ENCODE peak calls at places on chromosomes 2 and 18, in six cellular contexts. W is NCI-H2081, M is body of pancreas, H is HT-29, L is SW 1271, K is NCI-H774. R is an unnamed sample.

GRCh38 chr18:33115917-33116316 is 324.6 kb downstream of the CCDC178 start:
- DNase-seq in W (no peak), M (no peak), H (peak; percentile 3), L (no peak), K (no peak), R (no peak)

GRCh38 chr2:85648619-85649018 is 19.4 kb downstream of the SFTPB start:
- DNase-seq in W (no peak), M (no peak), H (peak; percentile 55), L (peak; percentile 10), K (no peak), R (no peak)

GRCh38 chr2:11478899-11479605 is 13.1 kb upstream of the E2F6 start:
- DNase-seq in W (no peak), M (no peak), H (no peak), L (no peak), K (no peak), R (no peak)

GRCh38 chr2:105144128-105144940 is 97.2 kb upstream of the GPR45 start:
- DNase-seq in W (no peak), M (no peak), H (no peak), L (no peak), K (no peak), R (no peak)

GRCh38 chr2:18149660-18150246 is 271.3 kb downstream of the KCNS3 start:
- DNase-seq in W (peak; percentile 35), M (no peak), H (peak; percentile 49), L (peak; percentile 12), K (peak; percentile 43), R (peak; percentile 66)

GRCh38 chr2:109612991-109613921 is 510 bp downstream of the SEPTIN10 start:
- DNase-seq in W (no peak), M (peak; percentile 47), H (peak; percentile 53), L (no peak), K (peak; percentile 2), R (peak; percentile 51)

GRCh38 chr2:28172114-28172898 is 220.4 kb upstream of the FOSL2 start:
- DNase-seq in W (no peak), M (no peak), H (no peak), L (no peak), K (no peak), R (no peak)

GRCh38 chr2:127604986-127605385 is 41.0 kb upstream of the GPR17 start:
- DNase-seq in W (no peak), M (peak; percentile 2), H (no peak), L (no peak), K (no peak), R (no peak)

GRCh38 chr2:236711440-236711839 is 141.8 kb downstream of the ACKR3 start:
- DNase-seq in W (no peak), M (no peak), H (no peak), L (no peak), K (no peak), R (no peak)

GRCh38 chr2:28710545-28710944 is 41.1 kb upstream of the PPP1CB start:
- DNase-seq in W (no peak), M (no peak), H (no peak), L (no peak), K (no peak), R (no peak)

GRCh38 chr18:53457068-53457467 is 767.4 kb downstream of the MBD2 start:
- DNase-seq in W (no peak), M (no peak), H (no peak), L (no peak), K (no peak), R (no peak)

GRCh38 chr18:54127759-54128378 is 96.6 kb downstream of the MBD2 start:
- DNase-seq in W (no peak), M (no peak), H (peak; percentile 54), L (no peak), K (no peak), R (peak; percentile 21)

GRCh38 chr18:38010971-38011370 is 445.4 kb upstream of the CELF4 start:
- DNase-seq in W (no peak), M (no peak), H (no peak), L (no peak), K (no peak), R (no peak)

GRCh38 chr2:134181219-134181618 is 72.7 kb upstream of the MGAT5 start:
- DNase-seq in W (peak; percentile 26), M (no peak), H (no peak), L (no peak), K (peak; percentile 52), R (peak; percentile 4)

GRCh38 chr2:209629622-209630021 is 142.0 kb upstream of the UNC80 start:
- DNase-seq in W (no peak), M (no peak), H (no peak), L (no peak), K (no peak), R (no peak)

GRCh38 chr2:228017784-228018183 is 146.4 kb downstream of the DAW1 start:
- DNase-seq in W (no peak), M (no peak), H (no peak), L (no peak), K (no peak), R (no peak)

GRCh38 chr2:186726938-186727337 is 33.1 kb downstream of the FAM171B start:
- DNase-seq in W (no peak), M (no peak), H (no peak), L (no peak), K (no peak), R (no peak)

GRCh38 chr2:7191927-7192326 is 274.7 kb downstream of the RNF144A start:
- DNase-seq in W (no peak), M (no peak), H (no peak), L (no peak), K (no peak), R (no peak)

GRCh38 chr18:49544362-49544761 is 17.5 kb upstream of the LIPG start:
- DNase-seq in W (no peak), M (no peak), H (no peak), L (no peak), K (no peak), R (no peak)

GRCh38 chr2:15733867-15734765 is 142.4 kb downstream of the DDX1 start:
- DNase-seq in W (no peak), M (no peak), H (no peak), L (no peak), K (no peak), R (no peak)

GRCh38 chr18:3799515-3799914 is 349.5 kb downstream of the TGIF1 start:
- DNase-seq in W (no peak), M (no peak), H (peak; percentile 61), L (no peak), K (no peak), R (peak; percentile 15)

GRCh38 chr18:5943514-5943913 is 48.2 kb upstream of the TMEM200C start:
- DNase-seq in W (no peak), M (no peak), H (no peak), L (no peak), K (no peak), R (peak; percentile 41)

GRCh38 chr2:195659114-195659513 is 2.1 kb downstream of the SLC39A10 start:
- DNase-seq in W (no peak), M (no peak), H (peak; percentile 16), L (no peak), K (no peak), R (peak; percentile 18)

GRCh38 chr18:70376914-70377258 is 88.0 kb downstream of the SOCS6 start:
- DNase-seq in W (no peak), M (no peak), H (peak; percentile 93), L (no peak), K (no peak), R (no peak)

GRCh38 chr2:60806988-60807681 is 51.1 kb downstream of the PAPOLG start:
- DNase-seq in W (peak; percentile 28), M (no peak), H (no peak), L (no peak), K (no peak), R (peak; percentile 71)

GRCh38 chr18:59878644-59879043 is 21.2 kb upstream of the PMAIP1 start:
- DNase-seq in W (no peak), M (no peak), H (no peak), L (no peak), K (no peak), R (no peak)

GRCh38 chr18:24227976-24228660 is 89.3 kb downstream of the CABYR start:
- DNase-seq in W (no peak), M (no peak), H (peak; percentile 29), L (no peak), K (no peak), R (no peak)